ENCODE peak calls at places on chromosomes 16 and 17, in eight cellular contexts. A is MM.1S; W is activated T-helper 1 cell treated with anti-CD3 and anti-CD28 coated beads, Interleukin-2, amount 50 U/mL, for 16 hours; C is NCI-H2029 treated with DMSO at 0.1 percent for 48 hours; Y is GM20000; T is effector CD4-positive, alpha-beta T cell; V is stimulated activated CD4-positive, alpha-beta T cell treated with anti-CD3 and anti-CD28 coated beads, Interleukin-15, amount 100 ng/mL, for 48 hours; L is Ammon's horn. O is an unnamed sample.

GRCh38 chr16:57910726-57911125 is 60.2 kb downstream of the CNGB1 start:
- DNase-seq in V (no peak), W (no peak), Y (no peak), L (no peak), T (no peak), C (no peak), A (no peak), O (no peak)

GRCh38 chr17:7982666-7983065 is 19.7 kb upstream of the GUCY2D start:
- DNase-seq in C (no peak), L (no peak), V (no peak), T (no peak), W (no peak), A (no peak), Y (no peak), O (no peak)

GRCh38 chr16:22381392-22381791 is 7.0 kb upstream of the CDR2 start:
- DNase-seq in Y (no peak), A (no peak), C (no peak), W (no peak), L (no peak), V (no peak), T (no peak), O (no peak)

GRCh38 chr17:57895382-57896060 is 45.7 kb upstream of the MRPS23 start:
- DNase-seq in T (no peak), C (peak; percentile 59), V (no peak), W (no peak), L (no peak), Y (no peak), A (no peak), O (no peak)

GRCh38 chr16:68344252-68344651 is 33.4 kb downstream of the PRMT7 start:
- DNase-seq in L (no peak), T (no peak), W (no peak), C (no peak), Y (no peak), A (no peak), V (no peak), O (no peak)

GRCh38 chr17:77420804-77421634 is 280.2 kb downstream of the SEC14L1 start:
- DNase-seq in C (peak; percentile 83), V (no peak), T (peak; percentile 65), L (no peak), Y (peak; percentile 67), A (no peak), W (peak; percentile 45), O (no peak)

GRCh38 chr17:80793851-80794267 is 197.8 kb upstream of the CHMP6 start:
- DNase-seq in A (no peak), Y (no peak), L (no peak), T (no peak), W (no peak), V (no peak), C (no peak), O (no peak)

GRCh38 chr16:88338111-88338510 is 44.6 kb upstream of the ZNF469 start:
- DNase-seq in A (no peak), Y (no peak), L (no peak), V (no peak), W (no peak), C (no peak), T (no peak), O (no peak)

GRCh38 chr16:50172195-50172922 is 19.3 kb downstream of the TENT4B start:
- DNase-seq in A (no peak), W (no peak), L (no peak), Y (no peak), C (no peak), T (no peak), V (no peak), O (no peak)

GRCh38 chr17:79186406-79186805 is 111.8 kb downstream of the ENGASE start:
- DNase-seq in Y (no peak), L (no peak), A (no peak), T (no peak), W (no peak), C (no peak), V (no peak), O (no peak)

GRCh38 chr17:65813306-65813705 is 251.9 kb upstream of the AXIN2 start:
- DNase-seq in V (no peak), A (no peak), L (no peak), Y (no peak), C (no peak), W (no peak), T (no peak), O (no peak)

GRCh38 chr17:73278465-73279453 is 17.1 kb upstream of the CPSF4L start:
- DNase-seq in T (no peak), W (no peak), C (peak; percentile 53), V (no peak), L (peak; percentile 53), Y (no peak), A (no peak), O (no peak)

GRCh38 chr17:78717431-78717980 is 64.6 kb downstream of the CYTH1 start:
- DNase-seq in T (no peak), V (no peak), L (peak; percentile 95), A (peak; percentile 58), Y (no peak), W (no peak), C (peak; percentile 49), O (no peak)

GRCh38 chr16:23141959-23142740 is 7.1 kb downstream of the USP31 start:
- DNase-seq in W (no peak), Y (no peak), V (no peak), L (no peak), C (no peak), A (no peak), T (no peak), O (no peak)

GRCh38 chr17:36665417-36665816 is 64.0 kb downstream of the MRM1 start:
- DNase-seq in Y (no peak), A (no peak), T (no peak), L (no peak), C (no peak), W (no peak), V (no peak), O (no peak)

GRCh38 chr17:43689814-43690213 is 28.1 kb upstream of the MEOX1 start:
- DNase-seq in L (no peak), C (no peak), V (no peak), A (no peak), T (no peak), W (no peak), Y (no peak), O (no peak)

GRCh38 chr16:51641191-51641765 is 490.2 kb upstream of the SALL1 start:
- DNase-seq in C (no peak), W (no peak), A (no peak), L (no peak), T (no peak), V (no peak), Y (no peak), O (no peak)

GRCh38 chr17:28928061-28928460 is 23.3 kb downstream of the PHF12 start:
- DNase-seq in T (no peak), W (no peak), C (no peak), A (no peak), L (no peak), V (no peak), Y (no peak), O (no peak)

GRCh38 chr16:89618114-89618999 is 4.9 kb downstream of the DPEP1 start:
- DNase-seq in W (no peak), L (no peak), Y (no peak), A (no peak), V (no peak), T (no peak), C (no peak), O (no peak)

GRCh38 chr17:82489851-82490511 is 29.6 kb upstream of the FOXK2 start:
- DNase-seq in W (no peak), A (no peak), L (no peak), V (no peak), C (no peak), Y (no peak), T (no peak), O (no peak)

O was measured in activated CD4-positive, CD25-positive, alpha-beta regulatory T cell treated with anti-CD3 and anti-CD28 coated beads, Interleukin-2, amount 50 U/mL, for 16 hours.